ENCODE peak calls at places on chromosome 9, in five cellular contexts. D is stomach, L is gastrocnemius medialis, F is heart left ventricle, I is body of pancreas. S is an unnamed sample.

GRCh38 chr9:88748566-88749238 is 213.7 kb downstream of the NXNL2 start:
- DNase-seq in D (no peak), L (peak; percentile 45), F (no peak), I (peak; percentile 18), S (no peak)

GRCh38 chr9:87778996-87779395 is 53.1 kb downstream of the CTSL start:
- DNase-seq in D (no peak), L (no peak), F (no peak), I (no peak), S (no peak)

GRCh38 chr9:86406366-86406765 is 52.2 kb upstream of the TUT7 start:
- DNase-seq in D (no peak), L (peak; percentile 27), F (no peak), I (no peak), S (no peak)

GRCh38 chr9:93095205-93096130 is 549 bp upstream of the CARD19 start:
- DNase-seq in D (peak; percentile 100), L (peak; percentile 100), F (peak; percentile 100), I (peak; percentile 100), S (peak; percentile 100)

GRCh38 chr9:93097496-93098205 is 1.6 kb downstream of the CARD19 start:
- DNase-seq in D (no peak), L (no peak), F (peak; percentile 63), I (peak; percentile 7), S (no peak)

GRCh38 chr9:124800306-124801259 is 23.6 kb downstream of the OLFML2A start:
- DNase-seq in D (no peak), L (no peak), F (no peak), I (peak; percentile 52), S (no peak)

GRCh38 chr9:113474372-113474771 is 10.8 kb downstream of the RGS3 start:
- DNase-seq in D (no peak), L (no peak), F (no peak), I (no peak), S (no peak)

GRCh38 chr9:95075700-95076099 is 241.8 kb downstream of the FANCC start:
- DNase-seq in D (peak; percentile 18), L (no peak), F (no peak), I (no peak), S (no peak)

GRCh38 chr9:121333950-121334773 is 35.9 kb downstream of the STOM start:
- DNase-seq in D (no peak), L (no peak), F (no peak), I (no peak), S (no peak)

GRCh38 chr9:15837079-15837679 is 284.3 kb downstream of the CCDC171 start:
- DNase-seq in D (no peak), L (no peak), F (no peak), I (no peak), S (no peak)

GRCh38 chr9:79581794-79582193 is 10.0 kb downstream of the TLE4 start:
- DNase-seq in D (no peak), L (no peak), F (no peak), I (no peak), S (no peak)

GRCh38 chr9:120876842-120877240 is at the start of gene PHF19:
- DNase-seq in D (no peak), L (no peak), F (peak; percentile 77), I (no peak), S (no peak)

GRCh38 chr9:76456202-76456926 is 2.6 kb upstream of the GCNT1 start:
- DNase-seq in D (peak; percentile 86), L (no peak), F (no peak), I (peak; percentile 90), S (no peak)

DNA sequence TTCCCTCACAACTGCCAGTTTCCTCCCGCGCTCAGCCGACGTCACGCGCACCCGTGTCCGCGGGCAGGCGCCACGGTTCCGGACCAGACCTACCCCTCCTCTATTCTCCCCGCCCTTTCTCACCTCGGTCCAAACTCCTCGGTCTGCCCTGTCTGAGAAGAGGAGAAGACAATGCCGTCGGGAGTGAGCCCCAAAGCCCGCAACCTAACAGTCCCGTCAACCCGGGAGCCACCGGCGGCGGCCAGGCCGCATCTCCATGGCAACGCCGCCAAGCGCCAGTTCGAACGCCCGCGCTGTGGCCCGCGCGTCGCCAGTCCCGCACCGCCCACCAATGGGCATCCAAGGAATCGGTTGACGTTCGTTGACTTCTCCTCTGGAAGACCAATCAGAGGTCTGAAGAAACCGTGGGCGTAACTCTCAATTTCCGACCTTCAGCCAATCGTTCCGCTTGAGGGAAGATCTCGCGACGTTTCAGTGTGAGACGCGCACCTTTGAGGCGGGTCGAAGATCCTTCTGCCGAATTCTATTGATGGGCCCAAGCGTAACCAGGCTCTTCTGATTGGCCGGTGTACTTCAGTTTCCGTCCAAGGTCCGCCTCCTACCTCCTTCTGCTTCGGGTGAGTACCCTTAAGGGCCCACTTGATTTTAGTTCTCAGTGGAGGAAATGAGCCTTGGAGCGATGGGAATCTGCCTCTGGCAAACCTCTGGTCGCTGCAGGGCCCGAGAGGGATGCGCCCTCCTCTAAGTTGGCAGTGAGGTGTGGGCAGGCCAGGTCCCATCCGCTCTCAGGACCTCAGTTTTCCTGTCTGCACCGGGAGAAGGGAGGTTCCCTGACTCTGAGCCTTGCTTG is at the start of the genes KIF24 and NUDT2:
- DNase-seq in D (peak; percentile 96), L (peak; percentile 98), F (peak; percentile 96), I (peak; percentile 97), S (peak; percentile 100)
- TF ChIP-seq POLR2A in D (no peak), L (peak; percentile 49), F (peak; percentile 88), I (peak; percentile 93), S (no peak)

GRCh38 chr9:12640866-12641636 is 52.1 kb upstream of the TYRP1 start:
- DNase-seq in D (no peak), L (no peak), F (no peak), I (no peak), S (no peak)

GRCh38 chr9:12643686-12644085 is 49.5 kb upstream of the TYRP1 start:
- DNase-seq in D (no peak), L (no peak), F (no peak), I (no peak), S (no peak)

GRCh38 chr9:12640021-12640587 is 53.1 kb upstream of the TYRP1 start:
- DNase-seq in D (no peak), L (no peak), F (no peak), I (peak; percentile 16), S (no peak)
- TF ChIP-seq CTCF in D (peak; percentile 19), L (no peak), F (peak; percentile 25), I (peak; percentile 74), S (no peak)

GRCh38 chr9:32404402-32404801 is 20.0 kb downstream of the ACO1 start:
- DNase-seq in D (no peak), L (no peak), F (no peak), I (no peak), S (no peak)
- H3K36me3 ChIP-seq in D (peaks cover 29% of the 10 kb centered on the region), L (peaks cover 50% of the 10 kb centered on the region), F (peaks cover 45% of the 10 kb centered on the region), I (peaks cover 23% of the 10 kb centered on the region), S (peaks cover 40% of the 10 kb centered on the region)

GRCh38 chr9:130336885-130337284 is 71.3 kb downstream of the HMCN2 start:
- DNase-seq in D (no peak), L (no peak), F (no peak), I (no peak), S (no peak)

GRCh38 chr9:130337784-130338380 is 72.3 kb downstream of the HMCN2 start:
- DNase-seq in D (no peak), L (no peak), F (no peak), I (no peak), S (no peak)

GRCh38 chr9:130337318-130337717 is 71.8 kb downstream of the HMCN2 start:
- DNase-seq in D (no peak), L (no peak), F (no peak), I (no peak), S (no peak)

GRCh38 chr9:130334915-130335314 is 69.4 kb downstream of the HMCN2 start:
- DNase-seq in D (no peak), L (no peak), F (no peak), I (no peak), S (no peak)

GRCh38 chr9:130336027-130336595 is 70.6 kb downstream of the HMCN2 start:
- DNase-seq in D (no peak), L (no peak), F (no peak), I (no peak), S (no peak)
- TF ChIP-seq POLR2A in D (no peak), L (no peak), F (no peak), I (no peak), S (no peak)

GRCh38 chr9:6910032-6910431 is 152.3 kb downstream of the KDM4C start:
- DNase-seq in D (no peak), L (no peak), F (no peak), I (no peak), S (no peak)
- TF ChIP-seq CTCF in D (peak; percentile 16), L (no peak), F (peak; percentile 21), I (peak; percentile 31), S (no peak)